ENCODE peak calls at places on chromosome 5, in eight cellular contexts. J, Y, E, C, U, N, I and B are unnamed samples.

GRCh38 chr5:139710370-139711066 is 62.4 kb downstream of the CXXC5 start:
- DNase-seq in J (peak; percentile 88), Y (peak; percentile 38), E (no peak), C (no peak), U (peak; percentile 40), N (peak; percentile 64), I (peak; percentile 33), B (no peak)

GRCh38 chr5:40220260-40220659 is 459.5 kb upstream of the PTGER4 start:
- DNase-seq in J (no peak), Y (no peak), E (no peak), C (no peak), U (no peak), N (no peak), I (no peak), B (no peak)

GRCh38 chr5:88675758-88676636 is 207.0 kb downstream of the MEF2C start:
- DNase-seq in J (no peak), Y (peak; percentile 89), E (no peak), C (peak; percentile 61), U (no peak), N (peak; percentile 47), I (no peak), B (peak; percentile 83)

GRCh38 chr5:27523629-27524028 is 485.2 kb upstream of the CDH9 start:
- DNase-seq in J (no peak), Y (no peak), E (no peak), C (no peak), U (no peak), N (no peak), I (no peak), B (no peak)

GRCh38 chr5:102823441-102823874 is 68.4 kb downstream of the PAM start:
- DNase-seq in J (no peak), Y (no peak), E (no peak), C (no peak), U (no peak), N (no peak), I (no peak), B (peak; percentile 27)

GRCh38 chr5:39526914-39527477 is 102.2 kb upstream of the DAB2 start:
- DNase-seq in J (no peak), Y (peak; percentile 24), E (no peak), C (no peak), U (no peak), N (peak; percentile 27), I (no peak), B (no peak)

GRCh38 chr5:142015781-142016533 is 3.1 kb upstream of the GNPDA1 start:
- DNase-seq in J (no peak), Y (no peak), E (no peak), C (no peak), U (no peak), N (no peak), I (no peak), B (peak; percentile 28)

GRCh38 chr5:179135441-179136215 is 75.5 kb downstream of the ZNF354C start:
- DNase-seq in J (no peak), Y (no peak), E (no peak), C (no peak), U (no peak), N (no peak), I (no peak), B (no peak)

GRCh38 chr5:56305001-56305400 is 71.9 kb upstream of the ANKRD55 start:
- DNase-seq in J (no peak), Y (no peak), E (no peak), C (no peak), U (no peak), N (no peak), I (no peak), B (no peak)

GRCh38 chr5:39014544-39014943 is 59.7 kb downstream of the RICTOR start:
- DNase-seq in J (no peak), Y (no peak), E (no peak), C (peak; percentile 49), U (no peak), N (no peak), I (no peak), B (no peak)

GRCh38 chr5:163504091-163504931 is 1.1 kb upstream of the MAT2B start:
- DNase-seq in J (peak; percentile 81), Y (no peak), E (peak; percentile 68), C (peak; percentile 41), U (peak; percentile 2), N (peak; percentile 14), I (no peak), B (peak; percentile 60)

GRCh38 chr5:150291388-150292385 is 2.1 kb upstream of the CAMK2A start:
- DNase-seq in J (no peak), Y (no peak), E (no peak), C (no peak), U (peak; percentile 78), N (no peak), I (no peak), B (no peak)

GRCh38 chr5:68533571-68534051 is 318.1 kb downstream of the PIK3R1 start:
- DNase-seq in J (no peak), Y (peak; percentile 94), E (no peak), C (no peak), U (peak; percentile 60), N (no peak), I (no peak), B (no peak)

GRCh38 chr5:158777647-158778368 is 321.9 kb downstream of the EBF1 start:
- DNase-seq in J (no peak), Y (no peak), E (peak; percentile 49), C (no peak), U (no peak), N (peak; percentile 9), I (no peak), B (no peak)

GRCh38 chr5:32325616-32326015 is 12.9 kb upstream of the MTMR12 start:
- DNase-seq in J (no peak), Y (no peak), E (no peak), C (no peak), U (no peak), N (no peak), I (no peak), B (no peak)

GRCh38 chr5:149552038-149552494 is 827 bp upstream of the CSNK1A1 start:
- DNase-seq in J (no peak), Y (no peak), E (no peak), C (no peak), U (no peak), N (no peak), I (no peak), B (no peak)

GRCh38 chr5:532521-533242 is 8.4 kb upstream of the SLC9A3 start:
- DNase-seq in J (no peak), Y (no peak), E (no peak), C (no peak), U (no peak), N (no peak), I (no peak), B (no peak)